ENCODE peak calls at places on chromosomes 13 and 19, in eight cellular contexts. J is A549, O is neuronal stem cell, V is mammary epithelial cell, R is tibial artery, W is mesenchymal stem cell, A is tibial nerve, B is endodermal cell. M is an unnamed sample.

GRCh38 chr13:68551701-68552522 is 1321.8 kb upstream of the PCDH9 start:
- DNase-seq in A (no peak), O (no peak), W (peak; percentile 37), B (no peak), R (no peak), V (no peak), J (no peak), M (no peak)

GRCh38 chr13:48945626-48946025 is 30.1 kb upstream of the FNDC3A start:
- DNase-seq in A (no peak), V (no peak), R (no peak), B (no peak), W (no peak), J (no peak), O (no peak), M (no peak)

GRCh38 chr13:113086031-113086750 is 19.4 kb upstream of the F7 start:
- DNase-seq in J (peak; percentile 17), V (no peak), O (no peak), R (no peak), W (no peak), A (no peak), B (peak; percentile 76), M (no peak)

GRCh38 chr19:39031368-39032163 is 783 bp downstream of the FBXO27 start:
- DNase-seq in W (peak; percentile 43), V (peak; percentile 96), O (peak; percentile 93), A (peak; percentile 30), J (peak; percentile 99), B (peak; percentile 100), R (peak; percentile 86), M (peak; percentile 67)

GRCh38 chr19:6800991-6801396 is 28.5 kb downstream of the VAV1 start:
- DNase-seq in A (no peak), O (no peak), V (peak; percentile 81), W (no peak), J (peak; percentile 58), B (no peak), R (no peak), M (no peak)

GRCh38 chr13:73334459-73334858 is 275.7 kb downstream of the KLF5 start:
- DNase-seq in A (no peak), J (no peak), R (no peak), V (peak; percentile 88), B (no peak), O (no peak), W (peak; percentile 62), M (no peak)

GRCh38 chr13:40063743-40064142 is 408.3 kb downstream of the COG6 start:
- DNase-seq in W (no peak), A (no peak), O (no peak), J (no peak), R (no peak), V (no peak), B (no peak), M (no peak)

GRCh38 chr13:66405908-66406802 is 824.0 kb downstream of the PCDH9 start:
- DNase-seq in B (no peak), W (peak; percentile 62), V (peak; percentile 22), O (no peak), A (no peak), J (no peak), R (no peak), M (peak; percentile 59)

GRCh38 chr19:42989851-42990250 is 36.4 kb downstream of the PSG11 start:
- DNase-seq in A (no peak), J (no peak), V (peak; percentile 26), O (no peak), R (no peak), B (no peak), W (no peak), M (no peak)

GRCh38 chr13:110826861-110827672 is 87.8 kb downstream of the ANKRD10 start:
- DNase-seq in B (no peak), R (no peak), O (no peak), A (no peak), J (no peak), V (no peak), W (no peak), M (no peak)

GRCh38 chr19:35493971-35494370 is 3.7 kb upstream of the KRTDAP start:
- DNase-seq in J (no peak), B (no peak), R (peak; percentile 39), O (no peak), W (no peak), A (no peak), V (no peak), M (no peak)

GRCh38 chr19:49475995-49476880 is 2.2 kb downstream of the FLT3LG start:
- DNase-seq in V (no peak), W (peak; percentile 69), R (peak; percentile 63), O (peak; percentile 58), J (peak; percentile 82), A (no peak), B (peak; percentile 97), M (peak; percentile 64)

GRCh38 chr13:73607489-73608156 is 526.6 kb downstream of the KLF12 start:
- DNase-seq in O (no peak), A (no peak), W (peak; percentile 36), V (no peak), B (no peak), J (no peak), R (no peak), M (no peak)

GRCh38 chr19:35009424-35010415 is 9.6 kb downstream of the GRAMD1A start:
- DNase-seq in W (no peak), A (no peak), B (no peak), J (no peak), O (no peak), R (no peak), V (no peak), M (no peak)

GRCh38 chr13:95588721-95589120 is 36.2 kb downstream of the CLDN10 start:
- DNase-seq in V (peak; percentile 57), R (no peak), J (no peak), W (no peak), B (no peak), O (no peak), A (no peak), M (no peak)

GRCh38 chr13:112750570-112750969 is 60.7 kb downstream of the ATP11A start:
- DNase-seq in B (no peak), R (no peak), O (no peak), A (no peak), J (no peak), W (no peak), V (no peak), M (no peak)

GRCh38 chr19:12745166-12745897 is 6.3 kb upstream of the BEST2 start:
- DNase-seq in J (no peak), R (no peak), O (no peak), B (no peak), V (no peak), W (no peak), A (no peak), M (no peak)

GRCh38 chr13:42420304-42420703 is 148.4 kb downstream of the AKAP11 start:
- DNase-seq in R (no peak), J (no peak), B (no peak), O (no peak), W (no peak), A (no peak), V (no peak), M (no peak)

GRCh38 chr13:48410199-48410598 is 2.7 kb downstream of the LPAR6 start:
- DNase-seq in A (no peak), R (no peak), O (no peak), W (no peak), V (peak; percentile 19), B (no peak), J (no peak), M (no peak)

GRCh38 chr19:46976845-46977320 is 42.8 kb upstream of the NPAS1 start:
- DNase-seq in R (peak; percentile 89), J (no peak), W (peak; percentile 91), A (no peak), B (peak; percentile 94), O (peak; percentile 30), V (no peak), M (peak; percentile 70)

GRCh38 chr13:77810430-77810829 is 108.2 kb downstream of the EDNRB start:
- DNase-seq in W (peak; percentile 44), J (peak; percentile 2), B (no peak), A (no peak), O (no peak), R (no peak), V (peak; percentile 8), M (no peak)

GRCh38 chr13:50410921-50411712 is 395.9 kb downstream of the KCNRG start:
- DNase-seq in O (no peak), R (no peak), V (peak; percentile 89), W (peak; percentile 89), J (peak; percentile 54), B (peak; percentile 65), A (no peak), M (peak; percentile 71)

GRCh38 chr19:55353803-55354697 is 469 bp downstream of the COX6B2 start:
- DNase-seq in R (no peak), V (peak; percentile 60), O (no peak), W (peak; percentile 76), A (no peak), J (peak; percentile 90), B (peak; percentile 94), M (peak; percentile 74)

GRCh38 chr13:100666124-100666523 is 8.5 kb downstream of the TMTC4 start:
- DNase-seq in A (no peak), V (no peak), J (no peak), W (no peak), R (no peak), B (no peak), O (no peak), M (peak; percentile 14)

GRCh38 chr19:18364826-18365528 is 21.0 kb upstream of the GDF15 start:
- DNase-seq in J (peak; percentile 71), R (peak; percentile 84), O (no peak), V (peak; percentile 96), A (no peak), W (peak; percentile 100), B (no peak), M (peak; percentile 97)

GRCh38 chr19:44876930-44877530 is 14.0 kb upstream of the TOMM40 start:
- DNase-seq in B (no peak), W (no peak), R (no peak), A (no peak), V (no peak), O (no peak), J (no peak), M (no peak)

GRCh38 chr13:92808007-92808406 is 418.6 kb upstream of the GPC6 start:
- DNase-seq in W (peak; percentile 42), A (no peak), J (no peak), R (no peak), O (no peak), V (no peak), B (no peak), M (no peak)

GRCh38 chr19:56964526-56964925 is 124.0 kb upstream of the PEG3 start:
- DNase-seq in V (no peak), B (no peak), J (no peak), A (no peak), O (no peak), R (no peak), W (no peak), M (no peak)
- H3K9me3 ChIP-seq in V (peaks cover 29% of the 10 kb centered on the region), B (peaks cover 74% of the 10 kb centered on the region), J (peaks cover 41% of the 10 kb centered on the region), A (peaks cover 22% of the 10 kb centered on the region), O (peaks cover 18% of the 10 kb centered on the region), R (no peaks in the 10 kb centered on the region), W (peaks cover 6% of the 10 kb centered on the region), M (no peaks in the 10 kb centered on the region)

GRCh38 chr13:46403851-46404731 is 17.0 kb upstream of the RUBCNL start:
- DNase-seq in J (no peak), B (no peak), O (no peak), R (no peak), W (peak; percentile 43), A (no peak), V (no peak), M (peak; percentile 20)
- H3K4me1 ChIP-seq in J (no peaks in the 10 kb centered on the region), B (no peaks in the 10 kb centered on the region), O (no peaks in the 10 kb centered on the region), R (peaks cover 10% of the 10 kb centered on the region), W (no peaks in the 10 kb centered on the region), A (peaks cover 9% of the 10 kb centered on the region), V (no peaks in the 10 kb centered on the region), M (peaks cover 26% of the 10 kb centered on the region)

GRCh38 chr19:29843180-29844051 is 31.6 kb downstream of the CCNE1 start:
- DNase-seq in J (no peak), V (no peak), A (no peak), W (peak; percentile 62), R (peak; percentile 67), O (peak; percentile 17), B (peak; percentile 71), M (peak; percentile 27)
- H3K4me3 ChIP-seq in J (peak overlapping the region; percentile 57), V (no peak overlapping the region), A (peak overlapping the region; percentile 60), W (peak overlapping the region; percentile 63), R (peak overlapping the region; percentile 67), O (peak overlapping the region; percentile 69), B (peak overlapping the region; percentile 60), M (peak overlapping the region; percentile 70)

GRCh38 chr19:41533691-41534090 is 42.3 kb upstream of the CEACAM21 start:
- DNase-seq in V (no peak), J (no peak), R (no peak), A (no peak), B (no peak), O (no peak), W (no peak), M (no peak)
- H3K9me3 ChIP-seq in V (peaks cover 2% of the 10 kb centered on the region), J (peaks cover 21% of the 10 kb centered on the region), R (no peaks in the 10 kb centered on the region), A (peaks cover 11% of the 10 kb centered on the region), B (no peaks in the 10 kb centered on the region), O (peaks cover 2% of the 10 kb centered on the region), W (no peaks in the 10 kb centered on the region), M (peaks cover 6% of the 10 kb centered on the region)

M was measured in adipocyte.